ENCODE peak calls at places on chromosome 3, in four cellular contexts. One of them, this sample, is unnamed.

GRCh38 chr3:49554639-49555265 is 475 bp downstream of the BSN start:
- DNase-seq in heart right ventricle: peak
- DNase-seq in GM04504: no peak
- DNase-seq in breast epithelium: no peak
- DNase-seq in this sample: peak

GRCh38 chr3:53342353-53342752 is 5.0 kb downstream of the DCP1A start:
- DNase-seq in heart right ventricle: peak
- DNase-seq in GM04504: no peak
- DNase-seq in breast epithelium: no peak
- DNase-seq in this sample: no peak

GRCh38 chr3:49006591-49007067 is 562 bp upstream of the WDR6 start:
- DNase-seq in heart right ventricle: peak
- DNase-seq in GM04504: no peak
- DNase-seq in breast epithelium: no peak
- DNase-seq in this sample: no peak

GRCh38 chr3:110027446-110027845 is 690.1 kb upstream of the DPPA4 start:
- DNase-seq in heart right ventricle: no peak
- DNase-seq in GM04504: peak
- DNase-seq in breast epithelium: no peak
- DNase-seq in this sample: peak

GRCh38 chr3:86913160-86913559 is 77.8 kb downstream of the VGLL3 start:
- DNase-seq in heart right ventricle: no peak
- DNase-seq in GM04504: no peak
- DNase-seq in breast epithelium: no peak
- DNase-seq in this sample: no peak

GRCh38 chr3:159840900-159841299 is 147.7 kb upstream of the IL12A start:
- DNase-seq in heart right ventricle: no peak
- DNase-seq in GM04504: no peak
- DNase-seq in breast epithelium: peak
- DNase-seq in this sample: no peak

GRCh38 chr3:172557515-172558220 is 34.4 kb upstream of the TNFSF10 start:
- DNase-seq in heart right ventricle: no peak
- DNase-seq in GM04504: peak
- DNase-seq in breast epithelium: no peak
- DNase-seq in this sample: no peak

GRCh38 chr3:175146258-175146657 is 287.1 kb downstream of the NAALADL2 start:
- DNase-seq in heart right ventricle: no peak
- DNase-seq in GM04504: peak
- DNase-seq in breast epithelium: no peak
- DNase-seq in this sample: no peak

GRCh38 chr3:40079203-40079844 is 230.2 kb upstream of the EIF1B start:
- DNase-seq in heart right ventricle: no peak
- DNase-seq in GM04504: peak
- DNase-seq in breast epithelium: no peak
- DNase-seq in this sample: no peak

GRCh38 chr3:178703268-178703975 is 167.2 kb downstream of the KCNMB2 start:
- DNase-seq in heart right ventricle: no peak
- DNase-seq in GM04504: peak
- DNase-seq in breast epithelium: no peak
- DNase-seq in this sample: peak

GRCh38 chr3:183911087-183911486 is 26.4 kb upstream of the PARL start:
- DNase-seq in heart right ventricle: no peak
- DNase-seq in GM04504: no peak
- DNase-seq in breast epithelium: no peak
- DNase-seq in this sample: no peak

GRCh38 chr3:65020780-65021179 is 333.0 kb upstream of the ADAMTS9 start:
- DNase-seq in heart right ventricle: no peak
- DNase-seq in GM04504: no peak
- DNase-seq in breast epithelium: no peak
- DNase-seq in this sample: no peak

GRCh38 chr3:95028688-95029087 is 965.8 kb downstream of the NSUN3 start:
- DNase-seq in heart right ventricle: no peak
- DNase-seq in GM04504: no peak
- DNase-seq in breast epithelium: no peak
- DNase-seq in this sample: no peak

GRCh38 chr3:11953350-11953749 is 50.8 kb upstream of the SYN2 start:
- DNase-seq in heart right ventricle: no peak
- DNase-seq in GM04504: no peak
- DNase-seq in breast epithelium: no peak
- DNase-seq in this sample: no peak

GRCh38 chr3:194637066-194637465 is 3.8 kb upstream of the TMEM44 start:
- DNase-seq in heart right ventricle: no peak
- DNase-seq in GM04504: no peak
- DNase-seq in breast epithelium: no peak
- DNase-seq in this sample: no peak

GRCh38 chr3:123337226-123337625 is 111.7 kb downstream of the ADCY5 start:
- DNase-seq in heart right ventricle: no peak
- DNase-seq in GM04504: no peak
- DNase-seq in breast epithelium: no peak
- DNase-seq in this sample: no peak

This sample was measured in amniotic stem cell.